ENCODE peak calls at places on chromosomes 2 and 18, in ten cellular contexts. X is transverse colon; P is CD8-positive, alpha-beta T cell; U is mesenchymal stem cell; I is CD4-positive, CD25-positive, alpha-beta regulatory T cell; D is neural progenitor cell; Y is MM.1S; F is heart right ventricle; W is lower lobe of right lung; C is right cardiac atrium. H is an unnamed sample.

GRCh38 chr2:232592687-232593407 is 40.6 kb upstream of the EFHD1 start:
- DNase-seq in X (peak; percentile 68), P (no peak), U (peak; percentile 84), I (no peak), D (no peak), Y (peak; percentile 9), F (no peak), W (no peak), C (no peak), H (no peak)

GRCh38 chr2:8694737-8695136 is 12.9 kb downstream of the ID2 start:
- DNase-seq in X (no peak), P (no peak), U (peak; percentile 19), I (no peak), D (no peak), Y (no peak), F (no peak), W (no peak), C (no peak), H (no peak)

GRCh38 chr18:48539406-48540328 is 836 bp downstream of the CTIF start:
- DNase-seq in X (peak; percentile 45), P (peak; percentile 31), U (peak; percentile 78), I (no peak), D (peak; percentile 83), Y (peak; percentile 16), F (peak; percentile 45), W (peak; percentile 65), C (peak; percentile 75), H (peak; percentile 44)

GRCh38 chr2:135279209-135279608 is 227.1 kb downstream of the RAB3GAP1 start:
- DNase-seq in X (no peak), P (no peak), U (no peak), I (no peak), D (no peak), Y (no peak), F (no peak), W (no peak), C (no peak), H (no peak)

GRCh38 chr2:70049261-70049660 is 38.0 kb upstream of the PCBP1 start:
- DNase-seq in X (no peak), P (no peak), U (no peak), I (no peak), D (no peak), Y (no peak), F (no peak), W (no peak), C (no peak), H (no peak)

GRCh38 chr2:182038579-182038978 is 52.9 kb downstream of the PPP1R1C start:
- DNase-seq in X (no peak), P (no peak), U (peak; percentile 8), I (no peak), D (no peak), Y (no peak), F (no peak), W (no peak), C (no peak), H (no peak)

GRCh38 chr2:28348149-28348567 is 44.5 kb upstream of the FOSL2 start:
- DNase-seq in X (no peak), P (peak; percentile 80), U (no peak), I (peak; percentile 27), D (no peak), Y (no peak), F (no peak), W (peak; percentile 39), C (peak; percentile 52), H (no peak)

GRCh38 chr18:55233850-55234249 is 274.6 kb upstream of the CCDC68 start:
- DNase-seq in X (no peak), P (no peak), U (no peak), I (no peak), D (no peak), Y (no peak), F (no peak), W (no peak), C (no peak), H (no peak)

GRCh38 chr18:79765491-79766245 is 32.1 kb upstream of the KCNG2 start:
- DNase-seq in X (peak; percentile 3), P (no peak), U (no peak), I (no peak), D (no peak), Y (no peak), F (no peak), W (peak; percentile 15), C (no peak), H (no peak)

GRCh38 chr2:15920696-15921095 is 19.7 kb upstream of the MYCN start:
- DNase-seq in X (no peak), P (no peak), U (no peak), I (no peak), D (no peak), Y (no peak), F (no peak), W (no peak), C (no peak), H (no peak)

GRCh38 chr2:163768881-163769681 is 33.3 kb upstream of the FIGN start:
- DNase-seq in X (no peak), P (no peak), U (no peak), I (no peak), D (no peak), Y (no peak), F (no peak), W (no peak), C (no peak), H (no peak)

GRCh38 chr2:201130524-201131186 is 14.7 kb downstream of the CFLAR start:
- DNase-seq in X (no peak), P (peak; percentile 43), U (peak; percentile 92), I (no peak), D (no peak), Y (no peak), F (no peak), W (no peak), C (peak; percentile 66), H (no peak)
- H3K4me3 ChIP-seq in X (no peak overlapping the region), P (peak overlapping the region; percentile 9), U (no peak overlapping the region), I (peak overlapping the region; percentile 84), D (no peak overlapping the region), Y (no peak overlapping the region), F (peak overlapping the region; percentile 23), W (peak overlapping the region; percentile 25), C (no peak overlapping the region), H (no peak overlapping the region)

DNA sequence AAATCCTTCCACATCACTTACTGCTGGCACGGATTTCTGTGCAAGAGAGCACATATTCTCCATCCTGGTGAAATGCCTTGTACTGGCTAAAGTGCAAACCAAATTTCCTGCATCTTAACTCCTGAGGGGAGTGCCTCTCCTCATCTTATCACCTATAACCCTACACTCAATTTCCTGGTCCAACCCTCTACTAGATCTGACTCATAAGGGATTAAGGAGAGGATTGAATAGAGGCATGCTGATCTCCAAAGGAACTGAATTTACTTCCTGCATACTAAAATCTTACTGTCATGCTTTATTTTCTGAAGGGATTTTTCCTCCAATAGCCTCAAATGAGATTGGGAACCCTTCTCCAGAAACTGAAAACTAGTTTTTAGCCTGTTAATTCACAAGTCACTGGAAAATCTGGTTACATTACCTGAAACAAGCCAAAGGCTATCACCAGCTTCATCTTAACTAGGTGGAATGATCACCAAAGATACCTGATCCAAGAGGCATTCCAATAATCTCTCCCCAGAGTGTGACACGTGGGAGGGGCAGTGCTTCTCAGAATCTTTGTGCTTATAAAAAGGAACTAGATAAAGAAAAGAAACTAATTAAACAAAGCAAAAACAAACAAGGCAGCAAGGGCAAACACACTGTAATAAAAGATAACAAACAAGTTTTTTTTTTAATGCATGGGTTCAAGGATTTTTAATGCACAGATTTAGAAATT is 311.0 kb downstream of the NR4A2 start:
- DNase-seq in X (no peak), P (no peak), U (no peak), I (no peak), D (peak; percentile 14), Y (no peak), F (no peak), W (no peak), C (no peak), H (no peak)
- H3K27ac ChIP-seq in X (no peak overlapping the region), P (no peak overlapping the region), U (no peak overlapping the region), I (no peak overlapping the region), D (no peak overlapping the region), Y (no peak overlapping the region), F (no peak overlapping the region), W (no peak overlapping the region), C (no peak overlapping the region), H (no peak overlapping the region)

GRCh38 chr2:134250840-134251461 is 2.9 kb upstream of the MGAT5 start:
- DNase-seq in X (no peak), P (no peak), U (no peak), I (no peak), D (no peak), Y (no peak), F (no peak), W (no peak), C (no peak), H (peak; percentile 54)

GRCh38 chr2:134254836-134255235 is 964 bp downstream of the MGAT5 start:
- DNase-seq in X (no peak), P (no peak), U (no peak), I (no peak), D (no peak), Y (no peak), F (no peak), W (no peak), C (no peak), H (no peak)

GRCh38 chr2:134252092-134252775 is 1.6 kb upstream of the MGAT5 start:
- DNase-seq in X (no peak), P (no peak), U (no peak), I (no peak), D (no peak), Y (no peak), F (no peak), W (no peak), C (no peak), H (no peak)

GRCh38 chr2:134253117-134253704 is 661 bp upstream of the MGAT5 start:
- DNase-seq in X (no peak), P (no peak), U (no peak), I (no peak), D (no peak), Y (peak; percentile 86), F (no peak), W (no peak), C (no peak), H (no peak)

DNA sequence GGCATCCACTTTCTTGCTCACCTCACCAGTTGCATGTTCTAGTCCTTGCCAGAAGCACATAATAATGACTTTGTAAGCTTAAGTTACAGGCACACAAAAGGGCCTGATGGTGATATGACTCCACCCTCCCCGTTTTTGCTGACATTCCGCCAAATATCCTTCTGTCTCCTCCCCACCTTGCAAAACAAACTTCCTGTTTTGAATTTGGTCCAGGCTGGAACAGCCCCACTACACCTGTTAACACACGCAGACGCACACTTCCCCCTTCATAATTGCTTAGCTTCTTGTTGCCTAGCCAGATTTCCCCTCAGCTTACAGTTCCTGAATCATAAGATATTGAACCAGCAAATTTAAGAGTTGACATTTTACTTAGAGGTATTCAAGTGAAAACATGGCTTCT is at the start of gene MGAT5:
- DNase-seq in X (peak; percentile 64), P (no peak), U (no peak), I (no peak), D (no peak), Y (no peak), F (no peak), W (no peak), C (no peak), H (no peak)
- H3K4me1 ChIP-seq in X (peaks cover 19% of the 10 kb centered on the region), P (peaks cover 75% of the 10 kb centered on the region), U (no peaks in the 10 kb centered on the region), I (peaks cover 53% of the 10 kb centered on the region), D (peaks cover 6% of the 10 kb centered on the region), Y (peaks cover 67% of the 10 kb centered on the region), F (peaks cover 68% of the 10 kb centered on the region), W (peaks cover 37% of the 10 kb centered on the region), C (peaks cover 27% of the 10 kb centered on the region), H (peaks cover 56% of the 10 kb centered on the region)

DNA sequence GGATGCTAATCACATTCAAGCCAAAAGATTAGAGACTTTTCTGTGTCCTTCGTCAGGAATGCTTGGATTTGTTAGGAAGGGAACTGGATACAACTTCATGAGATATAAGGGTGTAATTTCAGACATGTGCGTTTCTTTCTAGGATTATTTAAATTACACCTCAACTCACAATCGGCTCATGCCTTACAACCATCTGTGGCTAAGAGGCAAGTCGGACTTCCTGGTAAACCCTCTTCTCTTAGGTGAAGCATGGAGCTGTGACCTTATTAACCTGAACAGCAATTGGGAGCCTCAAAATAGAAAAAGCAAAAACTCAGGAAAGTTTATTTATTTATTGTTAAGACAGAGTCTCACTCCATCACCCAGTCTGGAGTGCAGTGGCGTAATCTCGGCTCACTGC is 61.8 kb downstream of the SEMA4F start:
- DNase-seq in X (no peak), P (no peak), U (no peak), I (no peak), D (no peak), Y (no peak), F (no peak), W (no peak), C (no peak), H (peak; percentile 51)
- H3K4me3 ChIP-seq in X (no peak overlapping the region), P (peak overlapping the region; percentile 29), U (no peak overlapping the region), I (peak overlapping the region; percentile 49), D (peak overlapping the region; percentile 56), Y (peak overlapping the region; percentile 56), F (peak overlapping the region; percentile 62), W (peak overlapping the region; percentile 66), C (no peak overlapping the region), H (peak overlapping the region; percentile 60)

H was measured in Karpas-422.